ENCODE peak calls at places on chromosomes 11 and 22, in nine cellular contexts. O is GM23248; X is PC-9; Y is left lung; C is tibial artery; B is Peyer's patch; W is upper lobe of right lung; V is CD8-positive, alpha-beta T cell; G is CD8-positive, alpha-beta memory T cell. A is an unnamed sample.

GRCh38 chr11:114060402-114061052 is 1.0 kb downstream of the ZBTB16 start:
- DNase-seq in O (peak), X (no peak), Y (peak), C (no peak), B (peak), W (peak), V (peak), G (peak), A (peak)

GRCh38 chr11:75056806-75057205 is 39.9 kb downstream of the OR2AT4 start:
- DNase-seq in O (no peak), X (no peak), Y (no peak), C (no peak), B (no peak), W (no peak), V (no peak), G (no peak), A (no peak)

GRCh38 chr11:108669711-108670110 is 4.8 kb downstream of the DDX10 start:
- DNase-seq in O (no peak), X (no peak), Y (no peak), C (no peak), B (no peak), W (no peak), V (no peak), G (no peak), A (peak)

GRCh38 chr11:122313581-122313980 is 197.6 kb upstream of the BLID start:
- DNase-seq in O (no peak), X (no peak), Y (no peak), C (no peak), B (no peak), W (no peak), V (no peak), G (no peak), A (no peak)

GRCh38 chr22:49152930-49153770 is 674.5 kb downstream of the BRD1 start:
- DNase-seq in O (no peak), X (no peak), Y (no peak), C (no peak), B (no peak), W (no peak), V (no peak), G (no peak), A (peak)

GRCh38 chr11:61532136-61533038 is 23.8 kb downstream of the LRRC10B start:
- DNase-seq in O (peak), X (no peak), Y (no peak), C (no peak), B (peak), W (no peak), V (peak), G (peak), A (peak)

GRCh38 chr11:26703792-26704191 is 18.1 kb downstream of the SLC5A12 start:
- DNase-seq in O (no peak), X (no peak), Y (no peak), C (no peak), B (no peak), W (no peak), V (no peak), G (no peak), A (no peak)

GRCh38 chr22:19916941-19917340 is 24.6 kb upstream of the COMT start:
- DNase-seq in O (no peak), X (no peak), Y (peak), C (no peak), B (no peak), W (no peak), V (no peak), G (no peak), A (no peak)

DNA sequence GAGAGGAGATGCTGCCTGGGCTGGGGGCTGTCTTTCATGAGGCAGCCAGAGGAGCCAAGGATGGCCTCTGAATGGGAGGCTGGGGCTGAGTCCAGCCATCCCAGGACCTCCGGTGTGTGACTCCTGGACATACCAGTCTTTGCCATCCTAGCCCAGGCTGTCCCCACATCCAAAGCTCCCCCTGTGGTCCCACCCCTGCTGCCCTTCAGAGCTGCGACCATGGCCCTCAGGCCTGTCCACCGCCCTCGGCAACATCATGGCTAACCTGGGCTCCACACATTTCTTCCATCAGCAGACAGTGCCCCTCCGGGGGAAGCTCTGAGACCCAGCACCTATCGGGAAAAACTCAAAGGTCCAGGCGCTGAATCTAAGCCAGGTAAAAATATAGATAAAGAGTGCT is 324.4 kb downstream of the MN1 start:
- DNase-seq in O (no peak), X (no peak), Y (no peak), C (no peak), B (no peak), W (no peak), V (no peak), G (no peak), A (no peak)
- H3K27ac ChIP-seq in O (no peak), X (peak), Y (no peak), C (no peak), B (no peak), W (no peak), V (no peak), G (no peak), A (no peak)

DNA sequence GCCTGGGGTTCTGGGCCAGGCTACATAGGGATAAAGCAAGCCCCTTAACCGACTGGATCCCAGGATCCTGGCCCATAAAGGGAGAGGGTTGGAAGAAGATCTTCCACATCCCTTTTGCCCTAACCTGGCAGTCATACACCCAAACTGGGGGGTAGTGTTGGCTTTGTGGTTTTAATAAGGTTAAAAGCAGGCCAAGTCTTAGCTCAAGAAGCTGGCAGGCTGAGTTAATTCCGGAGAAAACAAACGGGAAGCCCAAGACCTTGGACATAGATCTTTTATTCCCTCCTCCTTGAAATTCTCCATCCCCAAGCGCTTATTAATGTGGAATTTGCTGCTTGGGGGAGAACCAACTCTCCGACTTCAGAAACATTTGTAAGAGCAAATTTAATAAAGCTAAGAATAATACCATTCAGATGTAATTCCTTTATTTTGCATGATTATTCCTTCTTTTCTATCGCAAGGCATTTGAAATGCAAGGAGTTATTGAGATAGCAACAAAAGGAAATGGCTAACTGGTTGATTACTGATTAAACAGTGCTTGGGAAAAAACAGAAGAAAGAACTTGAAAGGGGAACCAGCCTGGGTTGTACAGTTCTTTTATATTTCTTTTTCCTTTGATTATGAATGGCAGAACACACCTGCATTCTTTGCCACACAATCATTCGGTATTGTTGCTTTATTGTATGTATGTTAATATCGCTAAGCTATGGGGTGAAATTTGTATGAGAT is 6.2 kb upstream of the ARHGAP8 start:
- DNase-seq in O (no peak), X (no peak), Y (no peak), C (no peak), B (no peak), W (no peak), V (no peak), G (no peak), A (no peak)
- H3K27ac ChIP-seq in O (no peak), X (no peak), Y (peak), C (no peak), B (no peak), W (peak), V (no peak), G (no peak), A (no peak)

GRCh38 chr22:31275018-31275417 is 17.3 kb downstream of the PIK3IP1 start:
- DNase-seq in O (no peak), X (no peak), Y (no peak), C (peak), B (peak), W (no peak), V (no peak), G (no peak), A (peak)

GRCh38 chr22:31276426-31277167 is 15.7 kb downstream of the PIK3IP1 start:
- DNase-seq in O (no peak), X (no peak), Y (no peak), C (no peak), B (peak), W (no peak), V (no peak), G (no peak), A (no peak)

GRCh38 chr22:31274017-31274416 is 18.3 kb downstream of the PIK3IP1 start:
- DNase-seq in O (no peak), X (no peak), Y (no peak), C (peak), B (no peak), W (no peak), V (no peak), G (no peak), A (no peak)

GRCh38 chr22:31277741-31278642 is 14.3 kb downstream of the PIK3IP1 start:
- DNase-seq in O (no peak), X (no peak), Y (peak), C (no peak), B (peak), W (no peak), V (no peak), G (peak), A (no peak)

DNA sequence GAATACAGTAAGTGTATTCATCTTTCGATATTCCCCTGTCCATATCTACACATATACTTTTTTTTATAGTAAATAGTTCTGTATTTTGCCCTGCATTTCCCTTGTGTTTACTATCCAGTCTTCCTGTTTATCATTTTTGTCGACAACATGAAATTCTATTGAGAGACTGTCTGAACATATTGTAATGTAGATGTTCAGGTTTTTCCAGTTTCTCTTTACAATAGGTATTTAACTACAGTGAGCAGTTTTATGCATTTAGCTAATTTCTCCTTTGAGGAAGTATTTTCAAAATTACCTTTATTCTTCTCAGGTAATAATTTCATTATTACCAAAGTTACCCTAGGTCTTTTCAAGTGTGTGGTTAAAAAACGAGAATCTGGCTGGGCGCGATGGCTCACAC is 16.7 kb downstream of the PIK3IP1 start:
- DNase-seq in O (no peak), X (peak), Y (no peak), C (no peak), B (no peak), W (no peak), V (no peak), G (no peak), A (no peak)
- H3K27ac ChIP-seq in O (no peak), X (peak), Y (peak), C (no peak), B (no peak), W (no peak), V (peak), G (no peak), A (no peak)

GRCh38 chr22:24975813-24976341 is 23.4 kb downstream of the KIAA1671 start:
- DNase-seq in O (peak), X (no peak), Y (peak), C (peak), B (no peak), W (no peak), V (no peak), G (no peak), A (no peak)
- H3K27ac ChIP-seq in O (no peak), X (no peak), Y (peak), C (peak), B (peak), W (peak), V (no peak), G (no peak), A (peak)

GRCh38 chr11:12897390-12897789 is 111.7 kb upstream of the RASSF10 start:
- DNase-seq in O (no peak), X (no peak), Y (no peak), C (peak), B (no peak), W (no peak), V (no peak), G (no peak), A (no peak)
- H3K27ac ChIP-seq in O (peak), X (no peak), Y (no peak), C (peak), B (no peak), W (no peak), V (no peak), G (no peak), A (no peak)

DNA sequence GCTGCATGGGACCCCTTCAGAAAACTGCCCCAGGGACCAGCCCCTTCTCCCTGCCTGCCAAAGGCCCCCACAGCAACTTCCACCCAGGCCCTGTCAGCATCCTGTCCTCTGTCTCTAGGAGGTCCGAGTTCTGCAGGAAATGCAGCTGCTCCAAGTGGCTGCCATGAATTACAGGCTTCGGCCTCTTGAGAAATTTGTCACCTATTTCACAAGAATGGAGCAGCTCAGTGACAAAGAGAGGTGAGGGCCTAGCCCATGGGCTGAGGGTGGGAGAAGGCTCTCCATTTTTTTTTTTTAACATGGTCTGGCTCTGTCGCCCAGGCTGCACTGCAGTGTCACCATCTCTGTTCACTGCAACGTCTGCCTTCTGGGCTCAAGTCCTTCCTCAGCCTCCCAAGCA is 7.3 kb downstream of the RGL4 start:
- DNase-seq in O (no peak), X (no peak), Y (peak), C (no peak), B (no peak), W (no peak), V (no peak), G (no peak), A (no peak)
- H3K27ac ChIP-seq in O (no peak), X (no peak), Y (peak), C (no peak), B (no peak), W (no peak), V (no peak), G (no peak), A (no peak)

GRCh38 chr22:29265306-29265705 is 2.5 kb downstream of the RHBDD3 start:
- DNase-seq in O (no peak), X (no peak), Y (no peak), C (peak), B (no peak), W (peak), V (no peak), G (no peak), A (no peak)

GRCh38 chr22:29265929-29266328 is 1.9 kb downstream of the RHBDD3 start:
- DNase-seq in O (no peak), X (no peak), Y (no peak), C (peak), B (no peak), W (peak), V (no peak), G (no peak), A (no peak)

GRCh38 chr22:29267462-29267857 is 321 bp downstream of the RHBDD3 start:
- DNase-seq in O (no peak), X (no peak), Y (no peak), C (no peak), B (no peak), W (no peak), V (no peak), G (no peak), A (no peak)

GRCh38 chr22:29267858-29268510 is at the start of the genes EWSR1 and RHBDD3:
- DNase-seq in O (peak), X (peak), Y (peak), C (peak), B (peak), W (peak), V (peak), G (peak), A (peak)

DNA sequence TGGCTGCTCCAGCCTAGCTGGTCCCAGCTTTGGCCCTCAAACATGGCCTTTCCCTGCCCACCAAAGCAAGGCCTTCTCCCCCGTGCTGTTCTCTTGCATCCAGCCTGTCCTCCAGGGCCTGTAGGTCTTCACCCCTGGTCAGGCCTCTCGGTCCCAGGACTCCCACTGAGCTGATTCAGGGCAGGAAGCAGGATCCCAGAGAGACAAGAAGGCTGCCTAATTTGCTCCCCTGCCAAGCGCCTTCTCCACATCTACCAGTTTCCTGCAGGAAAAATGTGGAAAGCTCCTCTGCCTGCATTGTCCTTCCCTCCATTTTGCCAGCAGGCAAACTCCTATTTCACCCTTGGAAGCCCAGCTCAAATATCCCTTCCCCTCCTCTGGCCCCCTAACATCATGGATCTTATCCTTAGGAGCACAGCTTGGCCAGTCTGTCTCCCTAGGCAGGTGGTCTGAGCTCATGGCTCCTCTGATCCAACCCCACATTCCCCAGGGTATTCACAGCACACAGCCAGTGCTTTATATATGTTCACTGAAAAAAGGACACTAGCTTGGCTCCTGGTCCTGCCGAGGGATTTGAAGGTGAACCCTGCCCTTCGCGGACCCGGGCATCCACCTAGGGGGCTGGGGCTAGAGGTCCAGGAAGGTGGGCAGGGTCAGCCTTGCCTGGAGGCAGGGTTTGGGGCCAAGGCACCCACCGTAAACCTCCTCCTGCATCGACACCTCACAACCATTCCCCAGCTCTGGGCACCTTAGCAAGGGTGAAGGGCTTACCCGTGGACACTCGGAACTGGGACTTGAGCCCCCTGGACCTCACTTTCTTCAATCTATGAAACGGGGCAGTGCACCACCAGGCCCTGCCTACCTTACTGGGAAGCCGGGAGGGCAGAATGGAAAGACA is 968 bp downstream of the RHBDD3 start:
- DNase-seq in O (peak), X (no peak), Y (no peak), C (peak), B (no peak), W (peak), V (no peak), G (no peak), A (no peak)
- H3K27ac ChIP-seq in O (peak), X (peak), Y (peak), C (peak), B (peak), W (peak), V (peak), G (peak), A (peak)